ENCODE peak calls at places on chromosomes 6 and 20, in five cellular contexts. Q is T-helper 1 cell; E is NCI-H1105 treated with DMSO at 0.1 percent for 48 hours; V is CD8-positive, alpha-beta memory T cell; I is endodermal cell. S is an unnamed sample.

GRCh38 chr6:108576724-108577123 is 16.0 kb downstream of the FOXO3 start:
- DNase-seq in V (no peak), I (no peak), Q (no peak), E (no peak), S (no peak)

GRCh38 chr6:129567374-129567773 is 142.6 kb downstream of the ARHGAP18 start:
- DNase-seq in I (peak), Q (no peak), V (peak), E (peak), S (peak)

GRCh38 chr6:168150551-168151444 is 71.8 kb upstream of the FRMD1 start:
- DNase-seq in E (peak), I (peak), V (no peak), Q (no peak), S (no peak)

GRCh38 chr20:3173582-3174441 is 463 bp upstream of the LZTS3 start:
- DNase-seq in V (peak), I (peak), E (peak), Q (peak), S (peak)

GRCh38 chr6:111011360-111012142 is 29.7 kb downstream of the RPF2 start:
- DNase-seq in V (no peak), E (peak), I (no peak), Q (no peak), S (peak)

GRCh38 chr6:55882731-55883595 is 7.6 kb upstream of the BMP5 start:
- DNase-seq in I (no peak), Q (no peak), V (no peak), E (no peak), S (peak)

GRCh38 chr6:49607391-49607982 is 29.2 kb downstream of the RHAG start:
- DNase-seq in E (no peak), Q (no peak), I (no peak), V (no peak), S (peak)

GRCh38 chr6:130680118-130680517 is 147.1 kb upstream of the SMLR1 start:
- DNase-seq in E (no peak), V (no peak), Q (no peak), I (no peak), S (peak)

GRCh38 chr20:5662769-5663168 is 87.4 kb upstream of the SHLD1 start:
- DNase-seq in E (no peak), Q (no peak), I (no peak), V (no peak), S (no peak)

GRCh38 chr6:21587182-21587924 is 6.2 kb upstream of the SOX4 start:
- DNase-seq in I (peak), V (no peak), E (peak), Q (no peak), S (peak)

GRCh38 chr20:49400410-49400809 is 82.1 kb downstream of the KCNB1 start:
- DNase-seq in E (no peak), V (no peak), I (no peak), Q (no peak), S (no peak)

GRCh38 chr6:138253731-138254130 is 35.4 kb upstream of the PBOV1 start:
- DNase-seq in I (no peak), E (no peak), V (no peak), Q (no peak), S (no peak)

GRCh38 chr6:153312633-153313032 is 181.6 kb upstream of the RGS17 start:
- DNase-seq in Q (no peak), E (peak), I (peak), V (peak), S (peak)

GRCh38 chr6:47687432-47687831 is 10.9 kb upstream of the ADGRF4 start:
- DNase-seq in V (no peak), Q (no peak), E (no peak), I (no peak), S (peak)

GRCh38 chr20:6863798-6864201 is 96.3 kb downstream of the BMP2 start:
- DNase-seq in V (no peak), Q (no peak), E (no peak), I (no peak), S (no peak)

GRCh38 chr6:92545861-92546260 is 873.5 kb downstream of the EPHA7 start:
- DNase-seq in Q (no peak), E (no peak), V (no peak), I (no peak), S (no peak)

GRCh38 chr6:16473184-16473907 is 235.0 kb downstream of the GMPR start:
- DNase-seq in I (no peak), E (no peak), V (no peak), Q (no peak), S (no peak)

GRCh38 chr6:2166717-2167116 is 78.7 kb downstream of the GMDS start:
- DNase-seq in V (no peak), I (no peak), Q (no peak), E (no peak), S (peak)

GRCh38 chr6:133040025-133040838 is 200.9 kb upstream of the EYA4 start:
- DNase-seq in E (peak), Q (no peak), V (no peak), I (peak), S (peak)

GRCh38 chr6:33914519-33915120 is 110.8 kb upstream of the MLN start:
- DNase-seq in Q (peak), I (no peak), E (no peak), V (peak), S (no peak)

GRCh38 chr6:101477436-101477835 is 83.9 kb downstream of the GRIK2 start:
- DNase-seq in Q (no peak), E (no peak), V (no peak), I (no peak), S (no peak)

GRCh38 chr20:31945790-31946189 is 6.1 kb downstream of the PDRG1 start:
- DNase-seq in I (no peak), V (no peak), E (no peak), Q (no peak), S (no peak)

GRCh38 chr20:33415948-33416347 is 14.6 kb upstream of the CDK5RAP1 start:
- DNase-seq in V (no peak), Q (no peak), I (peak), E (peak), S (peak)

GRCh38 chr6:82415820-82416219 is 52.2 kb downstream of the TPBG start:
- DNase-seq in E (no peak), I (no peak), V (no peak), Q (no peak), S (peak)

GRCh38 chr20:57312138-57312537 is 17.5 kb upstream of the SPO11 start:
- DNase-seq in E (no peak), I (no peak), Q (no peak), V (no peak), S (no peak)

GRCh38 chr6:11989376-11989775 is 22.7 kb upstream of the HIVEP1 start:
- DNase-seq in V (no peak), E (no peak), I (no peak), Q (no peak), S (no peak)

GRCh38 chr20:61661583-61661982 is 404.1 kb downstream of the TAF4 start:
- DNase-seq in V (no peak), E (peak), Q (no peak), I (no peak), S (no peak)

GRCh38 chr20:19265646-19266374 is 53.4 kb downstream of the SLC24A3 start:
- DNase-seq in I (peak), Q (no peak), V (no peak), E (no peak), S (no peak)

GRCh38 chr20:60249436-60249835 is 291.2 kb downstream of the CDH26 start:
- DNase-seq in I (no peak), Q (no peak), V (no peak), E (no peak), S (peak)

GRCh38 chr6:34615574-34616229 is 59.6 kb upstream of the SPDEF start:
- DNase-seq in Q (no peak), I (no peak), V (no peak), E (no peak), S (no peak)